ENCODE peak calls at places on chromosomes 7 and 10, in five cellular contexts. G is activated T-helper 1 cell treated with anti-CD3 and anti-CD28 coated beads, Interleukin-12 subunit alpha, Interleukin-12 subunit beta, Interleukin-2, Interleukin-4 antibody, amounts not matched to agents 30 ng/mL and 10 ng/mL and 1 ng/mL, durations not matched to agents 14 hours and 24 hours and 36 hours; S is cardiac muscle cell; L is PC-9; W is activated T-helper 9 cell treated with anti-CD3 and anti-CD28 coated beads, Interleukin-2, amount 50 U/mL, for 16 hours. Y is an unnamed sample.

GRCh38 chr7:360454-361100 is 70.6 kb downstream of the FOXL3 start:
- DNase-seq in G (no peak), S (no peak), W (no peak), L (no peak), Y (no peak)

GRCh38 chr10:71319042-71319799 is at the start of gene SLC29A3:
- DNase-seq in W (peak; percentile 81), G (peak; percentile 81), S (peak; percentile 89), L (peak; percentile 83), Y (peak; percentile 82)

GRCh38 chr7:135761751-135762488 is 13.3 kb upstream of the FAM180A start:
- DNase-seq in S (peak; percentile 52), G (no peak), L (peak; percentile 17), W (no peak), Y (no peak)

GRCh38 chr10:75187961-75188426 is 22.6 kb upstream of the VDAC2 start:
- DNase-seq in W (peak; percentile 43), L (peak; percentile 73), S (peak; percentile 73), G (peak; percentile 53), Y (peak; percentile 38)

GRCh38 chr7:121452400-121452799 is 56.3 kb upstream of the FAM3C start:
- DNase-seq in G (no peak), L (no peak), W (no peak), S (no peak), Y (no peak)

GRCh38 chr7:42174391-42174848 is 62.6 kb downstream of the GLI3 start:
- DNase-seq in S (no peak), G (no peak), L (no peak), W (no peak), Y (no peak)

GRCh38 chr10:74598891-74599566 is 227.4 kb upstream of the KAT6B start:
- DNase-seq in W (no peak), S (peak; percentile 56), G (no peak), L (no peak), Y (no peak)

GRCh38 chr7:27868117-27868516 is 128.2 kb downstream of the TAX1BP1 start:
- DNase-seq in L (no peak), S (no peak), G (no peak), W (no peak), Y (no peak)

GRCh38 chr10:65891073-65891981 is 1034.5 kb upstream of the LRRTM3 start:
- DNase-seq in G (no peak), S (no peak), L (no peak), W (no peak), Y (no peak)

GRCh38 chr7:137546009-137546408 is 202.5 kb upstream of the PTN start:
- DNase-seq in S (no peak), G (no peak), L (no peak), W (no peak), Y (no peak)

GRCh38 chr7:151404216-151405011 is 5.4 kb downstream of the WDR86 start:
- DNase-seq in W (no peak), L (peak; percentile 81), S (peak; percentile 78), G (no peak), Y (no peak)

GRCh38 chr7:92588561-92588960 is 1.6 kb downstream of the FAM133B start:
- DNase-seq in L (no peak), W (no peak), S (peak; percentile 18), G (no peak), Y (peak; percentile 64)

GRCh38 chr10:128310966-128311658 is 184.9 kb upstream of the MKI67 start:
- DNase-seq in W (no peak), S (no peak), L (no peak), G (no peak), Y (no peak)

GRCh38 chr7:31023877-31024276 is 28.2 kb upstream of the ADCYAP1R1 start:
- DNase-seq in G (no peak), L (no peak), W (no peak), S (no peak), Y (no peak)

GRCh38 chr7:46811529-46811928 is 770.4 kb downstream of the TNS3 start:
- DNase-seq in L (no peak), G (no peak), S (peak; percentile 86), W (no peak), Y (no peak)

GRCh38 chr7:1925973-1926907 is 256.2 kb downstream of the ELFN1 start:
- DNase-seq in S (no peak), L (no peak), G (no peak), W (no peak), Y (no peak)

GRCh38 chr10:105023223-105023622 is 382.1 kb downstream of the SORCS3 start:
- DNase-seq in S (no peak), G (no peak), W (no peak), L (no peak), Y (no peak)

GRCh38 chr7:2522780-2523433 is 3.3 kb downstream of the LFNG start:
- DNase-seq in W (no peak), S (peak; percentile 72), L (peak; percentile 87), G (peak; percentile 23), Y (peak; percentile 81)

GRCh38 chr10:13613519-13613918 is 26.8 kb downstream of the PRPF18 start:
- DNase-seq in W (no peak), L (no peak), S (peak; percentile 73), G (no peak), Y (no peak)

GRCh38 chr7:91993976-91994375 is 53.3 kb downstream of the AKAP9 start:
- DNase-seq in W (no peak), L (no peak), S (no peak), G (no peak), Y (no peak)

GRCh38 chr7:22920664-22921063 is 93.3 kb downstream of the HYCC1 start:
- DNase-seq in L (no peak), S (no peak), G (no peak), W (no peak), Y (no peak)

GRCh38 chr10:132446661-132447445 is 49.9 kb downstream of the PWWP2B start:
- DNase-seq in S (peak; percentile 54), G (peak; percentile 63), L (peak; percentile 77), W (peak; percentile 46), Y (peak; percentile 61)

GRCh38 chr10:102455893-102456471 is 4.6 kb upstream of the C10orf95 start:
- DNase-seq in S (peak; percentile 92), L (no peak), W (no peak), G (no peak), Y (no peak)